ENCODE peak calls at places on chromosomes 6 and 20, in seven cellular contexts. U is left colon; W is naive thymus-derived CD4-positive, alpha-beta T cell; D is stimulated activated CD8-positive, alpha-beta memory T cell treated with anti-CD3 and anti-CD28 coated beads, Interleukin-15, amount 100 ng/mL, for 24 hours; Z is NCI-H1436; X is cardiac muscle cell; B is HL-60. R is an unnamed sample.

GRCh38 chr20:58546312-58546711 is 31.1 kb upstream of the APCDD1L start:
- DNase-seq in U (no peak), W (no peak), D (no peak), Z (no peak), X (no peak), B (no peak), R (no peak)

GRCh38 chr6:48183816-48184215 is 72.8 kb upstream of the PTCHD4 start:
- DNase-seq in U (no peak), W (no peak), D (no peak), Z (no peak), X (no peak), B (no peak), R (no peak)

GRCh38 chr6:28336284-28337024 is 506 bp upstream of the ZSCAN31 start:
- DNase-seq in U (peak; percentile 45), W (peak; percentile 27), D (no peak), Z (no peak), X (peak; percentile 55), B (peak; percentile 84), R (peak; percentile 31)

GRCh38 chr6:124132256-124132655 is 328.6 kb downstream of the NKAIN2 start:
- DNase-seq in U (no peak), W (no peak), D (no peak), Z (no peak), X (no peak), B (no peak), R (no peak)

GRCh38 chr6:44223471-44224153 is at the start of gene SLC29A1:
- DNase-seq in U (peak; percentile 83), W (peak; percentile 78), D (peak; percentile 67), Z (peak; percentile 80), X (peak; percentile 87), B (peak; percentile 77), R (peak; percentile 81)

GRCh38 chr6:122393339-122393896 is 6.0 kb upstream of the HSF2 start:
- DNase-seq in U (no peak), W (no peak), D (no peak), Z (no peak), X (no peak), B (no peak), R (no peak)

GRCh38 chr6:14984454-14984853 is 261.4 kb upstream of the JARID2 start:
- DNase-seq in U (peak; percentile 77), W (no peak), D (no peak), Z (no peak), X (peak; percentile 40), B (no peak), R (no peak)

GRCh38 chr6:101386982-101387381 is 6.5 kb upstream of the GRIK2 start:
- DNase-seq in U (no peak), W (no peak), D (no peak), Z (no peak), X (peak; percentile 39), B (no peak), R (no peak)

GRCh38 chr6:15661815-15662245 is 998 bp downstream of the DTNBP1 start:
- DNase-seq in U (no peak), W (no peak), D (no peak), Z (no peak), X (no peak), B (no peak), R (no peak)

GRCh38 chr6:30005482-30005881 is 55.6 kb upstream of the POLR1H start:
- DNase-seq in U (no peak), W (no peak), D (no peak), Z (no peak), X (no peak), B (no peak), R (no peak)

GRCh38 chr6:17714879-17715860 is 8.4 kb upstream of the NUP153 start:
- DNase-seq in U (no peak), W (no peak), D (no peak), Z (no peak), X (no peak), B (no peak), R (no peak)

GRCh38 chr20:46573788-46574581 is 23.5 kb upstream of the OCSTAMP start:
- DNase-seq in U (no peak), W (no peak), D (no peak), Z (no peak), X (no peak), B (no peak), R (no peak)